ENCODE peak calls at places on chromosomes 4 and X, in seven cellular contexts. One of them, this sample, is unnamed.
A peak's percentile ranks its signal among the peaks of the same experiment; 100 is the strongest.

GRCh38 chr4:46937493-46937892 is 28.4 kb upstream of the COX7B2 start:
- DNase-seq in astrocyte: peak; percentile 14
- DNase-seq in IMR-90: no peak
- DNase-seq in CD8-positive, alpha-beta memory T cell: no peak
- DNase-seq in GM23338: peak; percentile 58
- DNase-seq in tibial nerve: no peak
- DNase-seq in Panc1: no peak
- DNase-seq in this sample: peak; percentile 54

GRCh38 chrX:10932842-10933440 is 178.2 kb upstream of the HCCS start:
- DNase-seq in astrocyte: no peak
- DNase-seq in IMR-90: peak; percentile 41
- DNase-seq in CD8-positive, alpha-beta memory T cell: no peak
- DNase-seq in GM23338: no peak
- DNase-seq in tibial nerve: no peak
- DNase-seq in Panc1: no peak
- DNase-seq in this sample: no peak

GRCh38 chrX:80216086-80216485 is 201.5 kb downstream of the TBX22 start:
- DNase-seq in astrocyte: no peak
- DNase-seq in IMR-90: no peak
- DNase-seq in CD8-positive, alpha-beta memory T cell: no peak
- DNase-seq in GM23338: no peak
- DNase-seq in tibial nerve: no peak
- DNase-seq in Panc1: no peak
- DNase-seq in this sample: peak; percentile 46

GRCh38 chrX:56792270-56793111 is 63.4 kb downstream of the NBDY start:
- DNase-seq in astrocyte: no peak
- DNase-seq in IMR-90: no peak
- DNase-seq in CD8-positive, alpha-beta memory T cell: no peak
- DNase-seq in GM23338: no peak
- DNase-seq in tibial nerve: no peak
- DNase-seq in Panc1: no peak
- DNase-seq in this sample: no peak

GRCh38 chrX:88613338-88613737 is 133.7 kb upstream of the CPXCR1 start:
- DNase-seq in astrocyte: no peak
- DNase-seq in IMR-90: no peak
- DNase-seq in CD8-positive, alpha-beta memory T cell: no peak
- DNase-seq in GM23338: peak; percentile 64
- DNase-seq in tibial nerve: no peak
- DNase-seq in Panc1: no peak
- DNase-seq in this sample: peak; percentile 0

GRCh38 chrX:72238721-72239475 is at the start of gene ERCC6L:
- DNase-seq in astrocyte: peak; percentile 67
- DNase-seq in IMR-90: peak; percentile 80
- DNase-seq in CD8-positive, alpha-beta memory T cell: peak; percentile 81
- DNase-seq in GM23338: peak; percentile 88
- DNase-seq in tibial nerve: peak; percentile 55
- DNase-seq in Panc1: peak; percentile 71
- DNase-seq in this sample: peak; percentile 63

GRCh38 chrX:153471663-153472280 is 1.4 kb upstream of the HAUS7 start:
- DNase-seq in astrocyte: peak; percentile 59
- DNase-seq in IMR-90: peak; percentile 31
- DNase-seq in CD8-positive, alpha-beta memory T cell: no peak
- DNase-seq in GM23338: no peak
- DNase-seq in tibial nerve: no peak
- DNase-seq in Panc1: no peak
- DNase-seq in this sample: no peak

GRCh38 chr4:76744253-76744921 is 153.6 kb downstream of the SOWAHB start:
- DNase-seq in astrocyte: peak; percentile 82
- DNase-seq in IMR-90: peak; percentile 83
- DNase-seq in CD8-positive, alpha-beta memory T cell: no peak
- DNase-seq in GM23338: no peak
- DNase-seq in tibial nerve: no peak
- DNase-seq in Panc1: no peak
- DNase-seq in this sample: no peak

GRCh38 chr4:3330682-3331081 is 37.9 kb downstream of the RGS12 start:
- DNase-seq in astrocyte: no peak
- DNase-seq in IMR-90: no peak
- DNase-seq in CD8-positive, alpha-beta memory T cell: no peak
- DNase-seq in GM23338: no peak
- DNase-seq in tibial nerve: no peak
- DNase-seq in Panc1: no peak
- DNase-seq in this sample: no peak

GRCh38 chr4:146368209-146368608 is 153.5 kb downstream of the SLC10A7 start:
- DNase-seq in astrocyte: no peak
- DNase-seq in IMR-90: no peak
- DNase-seq in CD8-positive, alpha-beta memory T cell: no peak
- DNase-seq in GM23338: no peak
- DNase-seq in tibial nerve: no peak
- DNase-seq in Panc1: no peak
- DNase-seq in this sample: no peak

GRCh38 chrX:79270401-79270800 is 96.7 kb downstream of the ITM2A start:
- DNase-seq in astrocyte: no peak
- DNase-seq in IMR-90: no peak
- DNase-seq in CD8-positive, alpha-beta memory T cell: peak; percentile 62
- DNase-seq in GM23338: peak; percentile 46
- DNase-seq in tibial nerve: no peak
- DNase-seq in Panc1: peak; percentile 4
- DNase-seq in this sample: peak; percentile 0

GRCh38 chrX:11629593-11630211 is 36.0 kb downstream of the ARHGAP6 start:
- DNase-seq in astrocyte: peak; percentile 87
- DNase-seq in IMR-90: peak; percentile 51
- DNase-seq in CD8-positive, alpha-beta memory T cell: no peak
- DNase-seq in GM23338: peak; percentile 27
- DNase-seq in tibial nerve: peak; percentile 11
- DNase-seq in Panc1: no peak
- DNase-seq in this sample: peak; percentile 13

GRCh38 chr4:53905935-53906377 is 158.4 kb downstream of the CHIC2 start:
- DNase-seq in astrocyte: peak; percentile 71
- DNase-seq in IMR-90: peak; percentile 78
- DNase-seq in CD8-positive, alpha-beta memory T cell: no peak
- DNase-seq in GM23338: peak; percentile 82
- DNase-seq in tibial nerve: no peak
- DNase-seq in Panc1: no peak
- DNase-seq in this sample: peak; percentile 59

GRCh38 chr4:123446791-123447474 is 50.3 kb downstream of the SPRY1 start:
- DNase-seq in astrocyte: no peak
- DNase-seq in IMR-90: no peak
- DNase-seq in CD8-positive, alpha-beta memory T cell: no peak
- DNase-seq in GM23338: peak; percentile 8
- DNase-seq in tibial nerve: no peak
- DNase-seq in Panc1: no peak
- DNase-seq in this sample: no peak

GRCh38 chrX:63613531-63614028 is 171.4 kb downstream of the ARHGEF9 start:
- DNase-seq in astrocyte: no peak
- DNase-seq in IMR-90: no peak
- DNase-seq in CD8-positive, alpha-beta memory T cell: no peak
- DNase-seq in GM23338: no peak
- DNase-seq in tibial nerve: no peak
- DNase-seq in Panc1: no peak
- DNase-seq in this sample: no peak

GRCh38 chr4:84804126-84804525 is 162.4 kb downstream of the WDFY3 start:
- DNase-seq in astrocyte: peak; percentile 49
- DNase-seq in IMR-90: peak; percentile 61
- DNase-seq in CD8-positive, alpha-beta memory T cell: no peak
- DNase-seq in GM23338: no peak
- DNase-seq in tibial nerve: no peak
- DNase-seq in Panc1: no peak
- DNase-seq in this sample: no peak

GRCh38 chr4:75172551-75172950 is 239.6 kb downstream of the PARM1 start:
- DNase-seq in astrocyte: no peak
- DNase-seq in IMR-90: no peak
- DNase-seq in CD8-positive, alpha-beta memory T cell: no peak
- DNase-seq in GM23338: no peak
- DNase-seq in tibial nerve: no peak
- DNase-seq in Panc1: no peak
- DNase-seq in this sample: no peak

GRCh38 chr4:138910914-138911336 is 104.7 kb upstream of the NOCT start:
- DNase-seq in astrocyte: peak; percentile 79
- DNase-seq in IMR-90: peak; percentile 86
- DNase-seq in CD8-positive, alpha-beta memory T cell: no peak
- DNase-seq in GM23338: peak; percentile 69
- DNase-seq in tibial nerve: peak; percentile 23
- DNase-seq in Panc1: peak; percentile 25
- DNase-seq in this sample: peak; percentile 83

GRCh38 chr4:185966549-185966948 is 102.4 kb upstream of the TLR3 start:
- DNase-seq in astrocyte: no peak
- DNase-seq in IMR-90: no peak
- DNase-seq in CD8-positive, alpha-beta memory T cell: no peak
- DNase-seq in GM23338: no peak
- DNase-seq in tibial nerve: no peak
- DNase-seq in Panc1: no peak
- DNase-seq in this sample: no peak

GRCh38 chrX:123157586-123157985 is 26.5 kb upstream of the GRIA3 start:
- DNase-seq in astrocyte: no peak
- DNase-seq in IMR-90: no peak
- DNase-seq in CD8-positive, alpha-beta memory T cell: no peak
- DNase-seq in GM23338: no peak
- DNase-seq in tibial nerve: no peak
- DNase-seq in Panc1: no peak
- DNase-seq in this sample: no peak

GRCh38 chr4:112813790-112814189 is 176.8 kb downstream of the LARP7 start:
- DNase-seq in astrocyte: peak; percentile 41
- DNase-seq in IMR-90: peak; percentile 34
- DNase-seq in CD8-positive, alpha-beta memory T cell: no peak
- DNase-seq in GM23338: no peak
- DNase-seq in tibial nerve: no peak
- DNase-seq in Panc1: no peak
- DNase-seq in this sample: peak; percentile 53

GRCh38 chrX:111447298-111447697 is 35.3 kb upstream of the DCX start:
- DNase-seq in astrocyte: peak; percentile 1
- DNase-seq in IMR-90: no peak
- DNase-seq in CD8-positive, alpha-beta memory T cell: no peak
- DNase-seq in GM23338: peak; percentile 57
- DNase-seq in tibial nerve: no peak
- DNase-seq in Panc1: no peak
- DNase-seq in this sample: no peak

GRCh38 chrX:76427560-76428242 is at the start of gene MAGEE1:
- DNase-seq in astrocyte: peak; percentile 36
- DNase-seq in IMR-90: peak; percentile 37
- DNase-seq in CD8-positive, alpha-beta memory T cell: peak; percentile 74
- DNase-seq in GM23338: peak; percentile 63
- DNase-seq in tibial nerve: peak; percentile 63
- DNase-seq in Panc1: no peak
- DNase-seq in this sample: peak; percentile 45

GRCh38 chr4:138485498-138485897 is 243.3 kb upstream of the SLC7A11 start:
- DNase-seq in astrocyte: no peak
- DNase-seq in IMR-90: no peak
- DNase-seq in CD8-positive, alpha-beta memory T cell: no peak
- DNase-seq in GM23338: no peak
- DNase-seq in tibial nerve: no peak
- DNase-seq in Panc1: no peak
- DNase-seq in this sample: no peak

GRCh38 chr4:68259191-68259590 is 13.7 kb upstream of the TMPRSS11B start:
- DNase-seq in astrocyte: no peak
- DNase-seq in IMR-90: no peak
- DNase-seq in CD8-positive, alpha-beta memory T cell: no peak
- DNase-seq in GM23338: no peak
- DNase-seq in tibial nerve: no peak
- DNase-seq in Panc1: no peak
- DNase-seq in this sample: no peak

GRCh38 chr4:8402640-8403039 is 37.9 kb downstream of the ACOX3 start:
- DNase-seq in astrocyte: no peak
- DNase-seq in IMR-90: no peak
- DNase-seq in CD8-positive, alpha-beta memory T cell: no peak
- DNase-seq in GM23338: no peak
- DNase-seq in tibial nerve: no peak
- DNase-seq in Panc1: no peak
- DNase-seq in this sample: no peak
- H3K27ac ChIP-seq in astrocyte: no peak overlapping the region
- H3K27ac ChIP-seq in IMR-90: no peak overlapping the region
- H3K27ac ChIP-seq in CD8-positive, alpha-beta memory T cell: no peak overlapping the region
- H3K27ac ChIP-seq in GM23338: no peak overlapping the region
- H3K27ac ChIP-seq in tibial nerve: peak overlapping the region; percentile 70
- H3K27ac ChIP-seq in Panc1: no peak overlapping the region
- H3K27ac ChIP-seq in this sample: no peak overlapping the region

DNA sequence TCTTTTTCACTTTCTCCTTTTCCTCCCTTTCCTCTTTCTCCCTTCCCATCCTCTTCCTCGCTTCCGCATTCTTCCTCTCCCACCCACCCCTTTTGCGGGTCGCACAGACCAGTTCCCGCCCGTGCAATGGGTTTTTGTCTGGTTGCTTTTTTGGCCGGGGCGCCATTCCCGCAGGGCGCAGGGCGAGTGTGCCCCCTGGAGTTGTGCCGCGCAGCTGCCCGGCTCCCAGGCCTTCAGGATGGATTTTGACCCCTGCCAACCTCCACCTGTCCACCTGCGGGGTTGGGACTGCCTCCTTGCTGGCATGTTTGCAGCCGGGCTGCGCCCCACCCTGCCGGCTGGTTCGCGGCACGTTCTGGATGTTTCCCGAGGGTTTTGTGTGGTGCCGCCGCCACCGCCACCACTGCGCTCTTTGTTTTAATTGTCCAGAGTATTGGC is 578 bp upstream of the SEL1L3 start:
- DNase-seq in astrocyte: no peak
- DNase-seq in IMR-90: no peak
- DNase-seq in CD8-positive, alpha-beta memory T cell: no peak
- DNase-seq in GM23338: peak; percentile 74
- DNase-seq in tibial nerve: no peak
- DNase-seq in Panc1: no peak
- DNase-seq in this sample: no peak
- H3K4me1 ChIP-seq in astrocyte: peaks cover 7% of the 10 kb centered on the region
- H3K4me1 ChIP-seq in IMR-90: peaks cover 2% of the 10 kb centered on the region
- H3K4me1 ChIP-seq in CD8-positive, alpha-beta memory T cell: peaks cover 34% of the 10 kb centered on the region
- H3K4me1 ChIP-seq in GM23338: peaks cover 46% of the 10 kb centered on the region
- H3K4me1 ChIP-seq in tibial nerve: peaks cover 14% of the 10 kb centered on the region
- H3K4me1 ChIP-seq in Panc1: no peaks in the 10 kb centered on the region
- H3K4me1 ChIP-seq in this sample: peaks cover 15% of the 10 kb centered on the region

GRCh38 chrX:150361777-150362351 is 1.3 kb upstream of the MAMLD1 start:
- DNase-seq in astrocyte: peak; percentile 25
- DNase-seq in IMR-90: peak; percentile 29
- DNase-seq in CD8-positive, alpha-beta memory T cell: no peak
- DNase-seq in GM23338: peak; percentile 41
- DNase-seq in tibial nerve: no peak
- DNase-seq in Panc1: no peak
- DNase-seq in this sample: no peak
- H3K27ac ChIP-seq in astrocyte: no peak overlapping the region
- H3K27ac ChIP-seq in IMR-90: no peak overlapping the region
- H3K27ac ChIP-seq in CD8-positive, alpha-beta memory T cell: no peak overlapping the region
- H3K27ac ChIP-seq in GM23338: no peak overlapping the region
- H3K27ac ChIP-seq in tibial nerve: peak overlapping the region; percentile 91
- H3K27ac ChIP-seq in Panc1: no peak overlapping the region
- H3K27ac ChIP-seq in this sample: no peak overlapping the region

DNA sequence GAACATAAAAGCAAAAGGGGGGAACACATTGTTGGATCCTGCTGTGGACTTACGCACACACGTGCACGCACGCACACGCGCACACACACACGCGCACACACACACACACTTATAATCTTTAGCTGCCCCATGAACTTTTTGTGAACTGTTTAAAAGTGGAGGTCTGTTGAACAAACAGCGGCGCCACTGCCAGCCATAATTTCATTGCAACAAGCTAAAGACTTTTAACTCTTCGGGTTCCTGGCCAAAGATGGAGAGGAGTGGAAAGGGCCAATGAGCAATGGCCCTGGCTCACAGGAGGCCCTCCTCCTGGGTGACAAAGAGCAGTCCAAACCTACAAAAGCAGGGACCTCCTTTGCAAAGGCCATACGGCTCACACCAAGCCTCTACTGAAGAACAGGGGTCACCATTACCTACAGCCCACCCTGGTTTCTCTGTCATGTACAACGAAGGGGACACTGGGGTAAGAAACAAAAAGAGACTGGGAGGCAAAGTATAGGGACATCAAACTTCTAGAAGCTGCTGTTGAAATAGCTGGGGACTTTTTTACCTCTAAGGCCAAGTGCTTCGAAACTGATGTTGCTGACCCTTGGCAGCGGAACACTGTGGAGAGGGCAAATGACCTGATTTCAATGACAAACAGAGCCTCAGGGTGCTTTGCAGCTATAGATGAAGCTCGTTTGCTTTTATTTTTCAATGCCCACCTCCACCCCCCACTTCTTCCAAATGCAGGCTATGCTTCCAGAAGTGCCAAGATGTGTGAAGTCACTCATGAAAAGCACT is 16.7 kb downstream of the BCOR start:
- DNase-seq in astrocyte: no peak
- DNase-seq in IMR-90: no peak
- DNase-seq in CD8-positive, alpha-beta memory T cell: no peak
- DNase-seq in GM23338: no peak
- DNase-seq in tibial nerve: no peak
- DNase-seq in Panc1: no peak
- DNase-seq in this sample: no peak
- H3K4me1 ChIP-seq in astrocyte: peaks cover 21% of the 10 kb centered on the region
- H3K4me1 ChIP-seq in IMR-90: peaks cover 14% of the 10 kb centered on the region
- H3K4me1 ChIP-seq in CD8-positive, alpha-beta memory T cell: peaks cover 26% of the 10 kb centered on the region
- H3K4me1 ChIP-seq in GM23338: peaks cover 43% of the 10 kb centered on the region
- H3K4me1 ChIP-seq in tibial nerve: peaks cover 21% of the 10 kb centered on the region
- H3K4me1 ChIP-seq in Panc1: peaks cover 27% of the 10 kb centered on the region
- H3K4me1 ChIP-seq in this sample: no peaks in the 10 kb centered on the region

This sample was measured in foreskin keratinocyte.